ENCODE peak calls at places on chromosomes 5 and 9, in nine cellular contexts. D is EH; K is tibial artery; Z is A172; O is keratinocyte; S is GM18507; V is T-helper 2 cell; Q is DMS153; Y is CD4-positive, alpha-beta T cell. I is an unnamed sample.

GRCh38 chr5:16913187-16913839 is 22.8 kb downstream of the MYO10 start:
- DNase-seq in D (peak; percentile 29), K (no peak), Z (no peak), O (no peak), S (no peak), V (peak; percentile 16), Q (no peak), Y (no peak), I (peak; percentile 80)

GRCh38 chr9:2676466-2676865 is 40.8 kb upstream of the KCNV2 start:
- DNase-seq in D (no peak), K (no peak), Z (no peak), O (no peak), S (no peak), V (no peak), Q (peak; percentile 28), Y (no peak), I (no peak)

GRCh38 chr9:124776952-124777645 is at the start of gene OLFML2A:
- DNase-seq in D (peak; percentile 37), K (no peak), Z (no peak), O (no peak), S (no peak), V (peak; percentile 22), Q (no peak), Y (peak; percentile 25), I (no peak)

GRCh38 chr5:170638454-170639220 is 134.8 kb downstream of the KCNIP1 start:
- DNase-seq in D (peak; percentile 53), K (peak; percentile 59), Z (peak; percentile 54), O (no peak), S (peak; percentile 48), V (peak; percentile 31), Q (no peak), Y (peak; percentile 37), I (no peak)

GRCh38 chr5:107958861-107959260 is 288.1 kb upstream of the EFNA5 start:
- DNase-seq in D (no peak), K (no peak), Z (no peak), O (no peak), S (no peak), V (no peak), Q (no peak), Y (no peak), I (no peak)

GRCh38 chr5:68027519-68027918 is 188.0 kb upstream of the PIK3R1 start:
- DNase-seq in D (peak; percentile 96), K (no peak), Z (peak; percentile 60), O (no peak), S (no peak), V (no peak), Q (no peak), Y (no peak), I (no peak)

GRCh38 chr9:13970018-13970417 is 343.9 kb downstream of the NFIB start:
- DNase-seq in D (no peak), K (no peak), Z (no peak), O (no peak), S (no peak), V (no peak), Q (no peak), Y (no peak), I (no peak)

GRCh38 chr9:134661299-134661698 is 19.7 kb downstream of the COL5A1 start:
- DNase-seq in D (peak; percentile 61), K (no peak), Z (no peak), O (no peak), S (no peak), V (no peak), Q (no peak), Y (no peak), I (no peak)

GRCh38 chr9:69758001-69758730 is 1.6 kb downstream of the PTAR1 start:
- DNase-seq in D (peak; percentile 64), K (no peak), Z (peak; percentile 14), O (no peak), S (no peak), V (peak; percentile 61), Q (peak; percentile 16), Y (no peak), I (no peak)

GRCh38 chr5:72845889-72846288 is 29.4 kb downstream of the TNPO1 start:
- DNase-seq in D (peak; percentile 54), K (no peak), Z (no peak), O (no peak), S (no peak), V (no peak), Q (no peak), Y (no peak), I (no peak)

GRCh38 chr5:74104469-74104868 is 478.5 kb downstream of the ARHGEF28 start:
- DNase-seq in D (no peak), K (no peak), Z (no peak), O (no peak), S (no peak), V (no peak), Q (no peak), Y (no peak), I (no peak)

GRCh38 chr9:121499427-121500164 is at the start of gene GGTA1:
- DNase-seq in D (peak; percentile 68), K (peak; percentile 69), Z (peak; percentile 16), O (no peak), S (no peak), V (no peak), Q (no peak), Y (peak; percentile 1), I (no peak)

GRCh38 chr5:83474170-83474796 is 2.7 kb downstream of the VCAN start:
- DNase-seq in D (peak; percentile 89), K (peak; percentile 88), Z (peak; percentile 83), O (no peak), S (no peak), V (peak; percentile 52), Q (peak; percentile 49), Y (peak; percentile 15), I (no peak)

GRCh38 chr5:766666-767431 is 17.7 kb downstream of the ZDHHC11B start:
- DNase-seq in D (no peak), K (no peak), Z (no peak), O (no peak), S (no peak), V (no peak), Q (no peak), Y (no peak), I (no peak)

GRCh38 chr5:72472666-72473422 is 34.4 kb downstream of the ZNF366 start:
- DNase-seq in D (peak; percentile 19), K (no peak), Z (no peak), O (no peak), S (no peak), V (no peak), Q (no peak), Y (no peak), I (no peak)

GRCh38 chr5:10111575-10111974 is 138.1 kb downstream of the ATPSCKMT start:
- DNase-seq in D (peak; percentile 72), K (no peak), Z (peak; percentile 71), O (no peak), S (no peak), V (peak; percentile 24), Q (peak; percentile 41), Y (no peak), I (peak; percentile 5)

GRCh38 chr9:36970007-36970888 is 63.8 kb downstream of the PAX5 start:
- DNase-seq in D (no peak), K (no peak), Z (peak; percentile 34), O (peak; percentile 36), S (no peak), V (no peak), Q (peak; percentile 44), Y (no peak), I (no peak)

GRCh38 chr5:97098864-97099454 is 43.5 kb downstream of the LIX1 start:
- DNase-seq in D (no peak), K (no peak), Z (no peak), O (no peak), S (peak; percentile 2), V (no peak), Q (no peak), Y (no peak), I (no peak)

GRCh38 chr9:137136261-137136925 is 2.6 kb upstream of the GRIN1 start:
- DNase-seq in D (no peak), K (no peak), Z (no peak), O (no peak), S (no peak), V (no peak), Q (no peak), Y (no peak), I (no peak)

GRCh38 chr5:107415762-107416161 is 255.0 kb downstream of the EFNA5 start:
- DNase-seq in D (no peak), K (no peak), Z (no peak), O (no peak), S (no peak), V (no peak), Q (no peak), Y (no peak), I (no peak)

GRCh38 chr9:93680445-93681315 is 104.3 kb downstream of the PHF2 start:
- DNase-seq in D (no peak), K (peak; percentile 19), Z (no peak), O (no peak), S (no peak), V (no peak), Q (no peak), Y (no peak), I (no peak)

GRCh38 chr5:138950411-138951011 is 75.4 kb upstream of the LRRTM2 start:
- DNase-seq in D (no peak), K (peak; percentile 19), Z (no peak), O (no peak), S (no peak), V (no peak), Q (no peak), Y (no peak), I (no peak)

GRCh38 chr5:72204946-72205345 is 97.7 kb downstream of the MAP1B start:
- DNase-seq in D (peak; percentile 39), K (no peak), Z (no peak), O (no peak), S (no peak), V (no peak), Q (no peak), Y (no peak), I (no peak)

GRCh38 chr5:94849821-94850736 is 231.6 kb downstream of the SLF1 start:
- DNase-seq in D (peak; percentile 47), K (no peak), Z (peak; percentile 64), O (no peak), S (peak; percentile 15), V (peak; percentile 81), Q (peak; percentile 15), Y (no peak), I (peak; percentile 8)

GRCh38 chr5:131854134-131854533 is 57.3 kb upstream of the FNIP1 start:
- DNase-seq in D (peak; percentile 6), K (no peak), Z (peak; percentile 33), O (no peak), S (no peak), V (peak; percentile 20), Q (no peak), Y (no peak), I (no peak)

GRCh38 chr5:73654171-73654811 is 28.3 kb downstream of the ARHGEF28 start:
- DNase-seq in D (peak; percentile 25), K (no peak), Z (peak; percentile 79), O (peak; percentile 95), S (no peak), V (no peak), Q (peak; percentile 14), Y (no peak), I (peak; percentile 90)

GRCh38 chr9:17090041-17090440 is 44.8 kb upstream of the CNTLN start:
- DNase-seq in D (no peak), K (no peak), Z (no peak), O (no peak), S (no peak), V (no peak), Q (no peak), Y (no peak), I (no peak)

GRCh38 chr9:122197334-122197872 is 31.4 kb downstream of the LHX6 start:
- DNase-seq in D (no peak), K (no peak), Z (no peak), O (no peak), S (no peak), V (no peak), Q (peak; percentile 93), Y (no peak), I (no peak)

GRCh38 chr9:73143606-73144328 is 7.9 kb upstream of the ANXA1 start:
- DNase-seq in D (peak; percentile 91), K (no peak), Z (peak; percentile 92), O (no peak), S (no peak), V (no peak), Q (no peak), Y (no peak), I (no peak)

GRCh38 chr5:7927466-7928375 is 58.8 kb downstream of the MTRR start:
- DNase-seq in D (peak; percentile 68), K (no peak), Z (peak; percentile 76), O (no peak), S (peak; percentile 43), V (peak; percentile 37), Q (peak; percentile 73), Y (peak; percentile 0), I (no peak)

GRCh38 chr5:160274483-160274931 is 37.9 kb downstream of the CCNJL start:
- DNase-seq in D (no peak), K (no peak), Z (no peak), O (no peak), S (no peak), V (no peak), Q (no peak), Y (no peak), I (no peak)

I was measured in epithelial cell of prostate.